ENCODE peak calls at places on chromosomes 13 and 19, in eight cellular contexts. A is dorsolateral prefrontal cortex, N is ovary, O is heart left ventricle, V is brain microvascular endothelial cell, S is IMR-90, K is DND-41, T is BJ. B is an unnamed sample.

GRCh38 chr19:20423381-20424207 is 142.0 kb downstream of the ZNF737 start:
- DNase-seq in A (peak; percentile 37), N (peak; percentile 77), O (peak; percentile 43), V (peak; percentile 67), S (peak; percentile 7), K (peak; percentile 50), T (no peak), B (no peak)

GRCh38 chr19:18453269-18454024 is 15.5 kb upstream of the ISYNA1 start:
- DNase-seq in A (no peak), N (no peak), O (no peak), V (no peak), S (peak; percentile 52), K (no peak), T (no peak), B (no peak)

GRCh38 chr19:3058009-3058820 is 4.1 kb downstream of the TLE5 start:
- DNase-seq in A (no peak), N (no peak), O (no peak), V (no peak), S (no peak), K (no peak), T (no peak), B (no peak)

GRCh38 chr13:38630780-38631179 is 56.1 kb upstream of the FREM2 start:
- DNase-seq in A (no peak), N (no peak), O (no peak), V (peak; percentile 18), S (peak; percentile 32), K (no peak), T (no peak), B (no peak)

GRCh38 chr13:20351279-20352022 is 119.3 kb upstream of the GJB6 start:
- DNase-seq in A (no peak), N (no peak), O (no peak), V (peak; percentile 34), S (peak; percentile 75), K (no peak), T (no peak), B (no peak)

GRCh38 chr19:1122972-1123363 is 19.2 kb downstream of the GPX4 start:
- DNase-seq in A (no peak), N (peak; percentile 73), O (no peak), V (peak; percentile 60), S (peak; percentile 56), K (peak; percentile 24), T (no peak), B (no peak)

GRCh38 chr13:48625396-48626076 is 28.2 kb upstream of the CYSLTR2 start:
- DNase-seq in A (no peak), N (no peak), O (no peak), V (no peak), S (no peak), K (no peak), T (no peak), B (no peak)

GRCh38 chr19:14347999-14348889 is 33.0 kb upstream of the ADGRE5 start:
- DNase-seq in A (peak; percentile 63), N (peak; percentile 72), O (peak; percentile 72), V (no peak), S (no peak), K (peak; percentile 65), T (no peak), B (no peak)

GRCh38 chr19:54030895-54031586 is 32.7 kb downstream of the VSTM1 start:
- DNase-seq in A (no peak), N (no peak), O (no peak), V (no peak), S (peak; percentile 24), K (no peak), T (no peak), B (no peak)

GRCh38 chr19:55459950-55460657 is 1.3 kb downstream of the ISOC2 start:
- DNase-seq in A (no peak), N (no peak), O (no peak), V (no peak), S (peak; percentile 31), K (no peak), T (no peak), B (no peak)
- H3K4me3 ChIP-seq in A (peak overlapping the region; percentile 98), N (peak overlapping the region; percentile 50), O (peak overlapping the region; percentile 81), V (peak overlapping the region; percentile 92), S (peak overlapping the region; percentile 65), K (no peak overlapping the region), T (peak overlapping the region; percentile 67), B (peak overlapping the region; percentile 90)

GRCh38 chr19:6392219-6393073 is 518 bp downstream of the GTF2F1 start:
- DNase-seq in A (no peak), N (no peak), O (no peak), V (no peak), S (no peak), K (no peak), T (no peak), B (no peak)

GRCh38 chr19:6394831-6395230 is 1.9 kb upstream of the GTF2F1 start:
- DNase-seq in A (no peak), N (no peak), O (no peak), V (no peak), S (no peak), K (no peak), T (no peak), B (no peak)

GRCh38 chr19:6393074-6393981 is at the start of gene GTF2F1:
- DNase-seq in A (peak; percentile 97), N (peak; percentile 99), O (peak; percentile 96), V (peak; percentile 93), S (peak; percentile 95), K (peak; percentile 96), T (peak; percentile 71), B (peak; percentile 64)

GRCh38 chr19:6396305-6396704 is 3.3 kb upstream of the GTF2F1 start:
- DNase-seq in A (no peak), N (no peak), O (no peak), V (no peak), S (no peak), K (no peak), T (no peak), B (no peak)

DNA sequence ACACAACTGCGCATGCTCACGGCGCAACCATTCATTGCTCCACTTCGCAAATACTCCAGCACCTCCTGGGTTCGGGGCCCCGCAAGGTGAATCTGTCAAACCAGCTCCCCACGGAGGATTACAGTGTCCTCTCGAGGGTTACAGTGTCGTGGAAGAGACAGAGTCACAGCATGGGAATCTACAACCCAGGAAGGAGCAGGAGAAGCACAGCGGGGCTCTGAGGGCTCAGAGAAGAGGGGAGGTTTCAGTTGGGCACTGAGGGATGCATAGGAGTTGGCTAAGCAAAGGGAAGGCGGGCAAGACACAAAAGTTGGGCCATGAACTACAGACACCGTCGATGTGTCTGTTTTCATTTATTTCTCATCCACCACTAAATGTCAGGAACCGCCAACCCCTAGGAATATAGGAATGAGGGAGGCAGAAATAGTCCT is 1.0 kb upstream of the GTF2F1 start:
- DNase-seq in A (no peak), N (no peak), O (no peak), V (no peak), S (no peak), K (no peak), T (no peak), B (no peak)
- H3K4me3 ChIP-seq in A (peak overlapping the region; percentile 98), N (peak overlapping the region; percentile 75), O (peak overlapping the region; percentile 97), V (peak overlapping the region; percentile 92), S (peak overlapping the region; percentile 66), K (peak overlapping the region; percentile 51), T (peak overlapping the region; percentile 91), B (peak overlapping the region; percentile 91)

GRCh38 chr19:29525901-29526729 is at the start of gene VSTM2B:
- DNase-seq in A (no peak), N (no peak), O (no peak), V (no peak), S (no peak), K (no peak), T (no peak), B (no peak)

GRCh38 chr19:29528350-29528945 is 2.7 kb downstream of the VSTM2B start:
- DNase-seq in A (peak; percentile 89), N (peak; percentile 65), O (peak; percentile 23), V (peak; percentile 47), S (peak; percentile 58), K (no peak), T (no peak), B (peak; percentile 6)

GRCh38 chr19:29528946-29529645 is 3.3 kb downstream of the VSTM2B start:
- DNase-seq in A (peak; percentile 32), N (peak; percentile 18), O (no peak), V (no peak), S (no peak), K (no peak), T (no peak), B (no peak)

GRCh38 chr19:29526730-29527499 is 1.1 kb downstream of the VSTM2B start:
- DNase-seq in A (peak; percentile 55), N (no peak), O (no peak), V (no peak), S (no peak), K (no peak), T (no peak), B (no peak)

DNA sequence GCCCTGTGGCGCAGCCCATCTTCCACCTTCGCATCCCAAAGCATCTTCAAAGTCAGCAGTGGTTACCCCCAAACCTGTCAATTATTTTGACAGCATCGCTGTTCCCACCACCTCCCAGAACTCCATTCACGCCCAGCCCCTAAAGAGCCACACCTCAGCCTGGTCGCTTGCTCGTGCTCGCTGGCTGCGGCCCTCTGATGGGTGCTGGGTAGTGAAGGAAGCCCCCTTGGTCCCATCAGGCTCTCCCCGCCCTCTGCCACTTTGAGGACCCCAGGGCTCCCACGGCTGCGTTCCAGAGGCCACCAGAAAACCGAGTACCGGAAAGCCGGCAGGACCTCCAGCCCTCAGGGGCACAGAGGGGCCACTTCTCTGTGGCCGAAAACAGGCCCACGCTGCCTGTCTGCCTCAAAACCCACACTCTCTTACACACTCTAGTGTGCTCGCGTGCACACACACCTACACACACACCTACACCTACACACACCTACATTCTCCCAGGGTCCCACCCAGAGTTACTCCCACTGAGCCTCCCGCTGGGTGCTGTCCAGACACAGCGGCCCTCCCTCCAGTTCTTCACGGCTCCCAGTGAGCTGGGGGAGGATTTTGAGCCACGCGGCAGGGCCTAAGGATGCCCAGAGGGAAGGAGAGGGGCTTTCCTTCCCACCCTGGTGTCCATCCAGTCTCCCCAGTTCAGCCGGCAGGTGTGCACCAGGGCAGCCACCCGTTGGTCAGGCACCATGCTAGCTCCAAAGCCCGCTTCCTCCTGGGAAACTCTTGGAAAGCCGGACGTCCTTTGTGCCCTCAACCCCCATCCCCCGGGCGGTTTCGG is 1.9 kb downstream of the VSTM2B start:
- DNase-seq in A (no peak), N (no peak), O (no peak), V (no peak), S (no peak), K (no peak), T (no peak), B (no peak)
- H3K4me3 ChIP-seq in A (peak overlapping the region; percentile 65), N (no peak overlapping the region), O (peak overlapping the region; percentile 40), V (no peak overlapping the region), S (no peak overlapping the region), K (no peak overlapping the region), T (no peak overlapping the region), B (no peak overlapping the region)

GRCh38 chr13:27789495-27790303 is 2.6 kb upstream of the GSX1 start:
- DNase-seq in A (no peak), N (no peak), O (no peak), V (no peak), S (no peak), K (peak; percentile 62), T (no peak), B (no peak)
- H3K4me3 ChIP-seq in A (peak overlapping the region; percentile 48), N (no peak overlapping the region), O (peak overlapping the region; percentile 27), V (no peak overlapping the region), S (no peak overlapping the region), K (peak overlapping the region; percentile 30), T (no peak overlapping the region), B (no peak overlapping the region)

GRCh38 chr19:5824791-5825577 is 14.5 kb downstream of the FUT6 start:
- DNase-seq in A (no peak), N (no peak), O (no peak), V (no peak), S (no peak), K (no peak), T (no peak), B (no peak)
- H3K4me3 ChIP-seq in A (no peak overlapping the region), N (no peak overlapping the region), O (no peak overlapping the region), V (no peak overlapping the region), S (no peak overlapping the region), K (no peak overlapping the region), T (no peak overlapping the region), B (no peak overlapping the region)